ENCODE peak calls at places on chromosomes 7 and 10, in five cellular contexts. One of them, this sample, is unnamed.

GRCh38 chr7:70627488-70627887 is 504.5 kb upstream of the GALNT17 start:
- DNase-seq in H1: no peak
- DNase-seq in SK-N-SH: no peak
- DNase-seq in GM12878: no peak
- DNase-seq in K562: no peak
- DNase-seq in this sample: no peak

GRCh38 chr7:156949541-156950380 is at the start of gene NOM1:
- DNase-seq in GM12878: peak; percentile 20
- DNase-seq in SK-N-SH: peak; percentile 99
- DNase-seq in K562: peak; percentile 97
- DNase-seq in H1: peak; percentile 93
- DNase-seq in this sample: peak; percentile 66

GRCh38 chr10:44659350-44659749 is 251.8 kb upstream of the TMEM72 start:
- DNase-seq in SK-N-SH: no peak
- DNase-seq in H1: no peak
- DNase-seq in GM12878: no peak
- DNase-seq in K562: no peak
- DNase-seq in this sample: no peak

GRCh38 chr7:116216956-116217570 is 6.7 kb downstream of the TES start:
- DNase-seq in K562: no peak
- DNase-seq in SK-N-SH: no peak
- DNase-seq in GM12878: no peak
- DNase-seq in H1: no peak
- DNase-seq in this sample: no peak

GRCh38 chr10:131239926-131240325 is 71.6 kb downstream of the TCERG1L start:
- DNase-seq in SK-N-SH: no peak
- DNase-seq in GM12878: no peak
- DNase-seq in H1: no peak
- DNase-seq in K562: no peak
- DNase-seq in this sample: no peak

GRCh38 chr10:72087969-72088878 is at the start of gene SPOCK2:
- DNase-seq in GM12878: no peak
- DNase-seq in K562: no peak
- DNase-seq in SK-N-SH: peak; percentile 79
- DNase-seq in H1: peak; percentile 70
- DNase-seq in this sample: no peak

GRCh38 chr7:70619130-70619529 is 512.8 kb upstream of the GALNT17 start:
- DNase-seq in K562: no peak
- DNase-seq in GM12878: no peak
- DNase-seq in SK-N-SH: peak; percentile 58
- DNase-seq in H1: peak; percentile 61
- DNase-seq in this sample: no peak

GRCh38 chr7:148276291-148277041 is 314.1 kb upstream of the C7orf33 start:
- DNase-seq in GM12878: no peak
- DNase-seq in H1: no peak
- DNase-seq in K562: no peak
- DNase-seq in SK-N-SH: no peak
- DNase-seq in this sample: no peak

GRCh38 chr10:101225846-101226361 is 3.4 kb downstream of the LBX1 start:
- DNase-seq in GM12878: no peak
- DNase-seq in SK-N-SH: no peak
- DNase-seq in H1: no peak
- DNase-seq in K562: no peak
- DNase-seq in this sample: no peak

GRCh38 chr10:28432210-28432676 is 100.7 kb upstream of the WAC start:
- DNase-seq in H1: peak; percentile 51
- DNase-seq in GM12878: no peak
- DNase-seq in SK-N-SH: peak; percentile 79
- DNase-seq in K562: peak; percentile 63
- DNase-seq in this sample: peak; percentile 66

GRCh38 chr7:143003393-143004051 is 23.4 kb downstream of the OR9A2 start:
- DNase-seq in H1: no peak
- DNase-seq in SK-N-SH: peak; percentile 58
- DNase-seq in GM12878: peak; percentile 9
- DNase-seq in K562: peak; percentile 77
- DNase-seq in this sample: peak; percentile 1

GRCh38 chr7:73718438-73718881 is 1.0 kb downstream of the STX1A start:
- DNase-seq in H1: no peak
- DNase-seq in K562: no peak
- DNase-seq in GM12878: no peak
- DNase-seq in SK-N-SH: peak; percentile 57
- DNase-seq in this sample: no peak

GRCh38 chr7:122123746-122124145 is 20.3 kb downstream of the AASS start:
- DNase-seq in GM12878: no peak
- DNase-seq in K562: no peak
- DNase-seq in SK-N-SH: no peak
- DNase-seq in H1: no peak
- DNase-seq in this sample: no peak
- TF ChIP-seq GABPA in GM12878: no peak
- TF ChIP-seq GABPA in K562: no peak
- TF ChIP-seq GABPA in SK-N-SH: no peak
- TF ChIP-seq GABPA in H1: no peak
- TF ChIP-seq GABPA in this sample: no peak

GRCh38 chr10:125134483-125134848 is 25.9 kb downstream of the CTBP2 start:
- DNase-seq in H1: no peak
- DNase-seq in GM12878: no peak
- DNase-seq in K562: no peak
- DNase-seq in SK-N-SH: no peak
- DNase-seq in this sample: no peak
- H3K4me1 ChIP-seq in H1: peaks cover 25% of the 10 kb centered on the region
- H3K4me1 ChIP-seq in GM12878: no peaks in the 10 kb centered on the region
- H3K4me1 ChIP-seq in K562: peaks cover 21% of the 10 kb centered on the region
- H3K4me1 ChIP-seq in SK-N-SH: no peaks in the 10 kb centered on the region
- H3K4me1 ChIP-seq in this sample: peaks cover 10% of the 10 kb centered on the region

DNA sequence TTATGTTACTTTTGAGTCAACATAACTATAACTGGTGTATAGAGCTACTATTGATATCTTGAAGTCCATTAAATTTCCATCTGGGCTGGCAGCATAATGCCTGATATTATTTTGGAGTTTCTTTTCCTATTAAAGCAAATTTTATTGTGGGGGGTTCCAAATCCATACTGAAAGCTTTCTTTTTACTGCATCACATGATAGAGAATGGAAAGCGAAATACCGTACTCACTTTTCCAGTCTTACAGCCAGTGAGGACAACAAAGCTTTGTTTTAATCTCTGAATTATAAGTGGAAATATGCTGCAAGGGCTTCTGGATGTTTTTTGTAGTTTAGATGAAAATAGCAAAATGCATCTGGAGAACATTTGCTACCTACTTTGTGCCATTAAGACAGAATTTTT is 477.5 kb upstream of the SEMA3D start:
- DNase-seq in K562: no peak
- DNase-seq in H1: no peak
- DNase-seq in GM12878: no peak
- DNase-seq in SK-N-SH: no peak
- DNase-seq in this sample: no peak
- TF ChIP-seq EP300 in K562: no peak
- TF ChIP-seq EP300 in H1: no peak
- TF ChIP-seq EP300 in GM12878: no peak
- TF ChIP-seq EP300 in SK-N-SH: no peak
- TF ChIP-seq EP300 in this sample: no peak

GRCh38 chr7:105003275-105003674 is 10.7 kb upstream of the KMT2E start:
- DNase-seq in GM12878: no peak
- DNase-seq in SK-N-SH: no peak
- DNase-seq in H1: no peak
- DNase-seq in K562: no peak
- DNase-seq in this sample: no peak
- TF ChIP-seq GABPA in GM12878: no peak
- TF ChIP-seq GABPA in SK-N-SH: no peak
- TF ChIP-seq GABPA in H1: no peak
- TF ChIP-seq GABPA in K562: no peak
- TF ChIP-seq GABPA in this sample: no peak

DNA sequence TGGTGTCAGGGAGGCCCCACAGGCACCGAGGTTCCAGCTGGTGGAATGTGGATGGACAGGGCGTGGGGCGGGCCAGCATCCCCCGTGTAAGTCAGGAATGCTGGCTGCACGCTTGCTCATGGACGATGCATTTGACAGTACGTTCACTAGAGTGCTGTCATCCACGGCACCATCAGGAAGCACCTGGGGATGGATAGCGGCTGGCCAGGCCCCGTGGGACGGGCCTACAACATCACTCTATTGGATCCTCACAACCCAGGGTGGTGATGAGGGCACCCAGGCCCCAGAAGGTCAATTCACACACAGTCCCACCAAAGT is 63.6 kb downstream of the INSIG1 start:
- DNase-seq in K562: no peak
- DNase-seq in SK-N-SH: no peak
- DNase-seq in H1: no peak
- DNase-seq in GM12878: no peak
- DNase-seq in this sample: no peak
- H3K4me1 ChIP-seq in K562: no peaks in the 10 kb centered on the region
- H3K4me1 ChIP-seq in SK-N-SH: no peaks in the 10 kb centered on the region
- H3K4me1 ChIP-seq in H1: no peaks in the 10 kb centered on the region
- H3K4me1 ChIP-seq in GM12878: no peaks in the 10 kb centered on the region
- H3K4me1 ChIP-seq in this sample: peaks cover 5% of the 10 kb centered on the region

GRCh38 chr10:3570855-3571266 is 214.1 kb downstream of the KLF6 start:
- DNase-seq in H1: no peak
- DNase-seq in GM12878: no peak
- DNase-seq in K562: no peak
- DNase-seq in SK-N-SH: no peak
- DNase-seq in this sample: no peak
- TF ChIP-seq EP300 in H1: no peak
- TF ChIP-seq EP300 in GM12878: no peak
- TF ChIP-seq EP300 in K562: no peak
- TF ChIP-seq EP300 in SK-N-SH: no peak
- TF ChIP-seq EP300 in this sample: no peak

DNA sequence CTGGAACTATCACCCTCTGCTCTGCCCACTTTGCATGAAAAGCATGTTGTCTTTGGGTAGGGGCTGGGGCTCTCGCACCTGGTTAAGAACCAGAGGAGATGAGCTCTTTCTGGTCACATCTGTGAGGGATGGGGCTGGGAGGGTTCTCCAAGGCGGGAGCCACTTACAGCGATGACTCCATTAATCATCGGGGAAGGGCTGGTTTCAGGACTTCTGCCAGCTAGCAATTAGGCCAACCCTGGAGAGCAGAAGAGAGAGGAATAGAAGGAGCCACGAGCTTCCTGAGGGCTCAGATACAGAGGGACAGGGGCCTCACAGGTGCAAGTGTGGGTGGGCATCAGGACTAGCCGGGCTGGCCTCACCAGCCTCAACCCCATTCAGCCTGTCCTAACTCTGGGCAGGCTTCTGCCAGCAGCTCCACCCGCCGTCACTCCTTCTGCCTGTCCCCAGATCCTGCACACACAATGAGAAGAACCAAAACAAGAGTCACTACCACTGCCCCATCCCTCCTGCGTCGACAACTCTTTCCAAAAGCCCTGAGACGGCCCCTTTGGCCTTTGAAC is 8.4 kb downstream of the AQP1 start:
- DNase-seq in SK-N-SH: peak; percentile 17
- DNase-seq in K562: no peak
- DNase-seq in GM12878: no peak
- DNase-seq in H1: no peak
- DNase-seq in this sample: no peak
- TF ChIP-seq GABPA in SK-N-SH: no peak
- TF ChIP-seq GABPA in K562: no peak
- TF ChIP-seq GABPA in GM12878: no peak
- TF ChIP-seq GABPA in H1: no peak
- TF ChIP-seq GABPA in this sample: no peak